ENCODE peak calls at places on chromosome 1, in six cellular contexts. R, J, P, N, W and E are unnamed samples.

GRCh38 chr1:158028956-158029355 is 35.5 kb downstream of the KIRREL1 start:
- DNase-seq in R (no peak), J (no peak), P (no peak), N (no peak), W (no peak), E (no peak)

GRCh38 chr1:21868941-21869454 is 56.9 kb downstream of the LDLRAD2 start:
- DNase-seq in R (no peak), J (no peak), P (no peak), N (no peak), W (no peak), E (no peak)

GRCh38 chr1:56557746-56558145 is 21.6 kb downstream of the PLPP3 start:
- DNase-seq in R (no peak), J (no peak), P (no peak), N (no peak), W (no peak), E (no peak)

GRCh38 chr1:143497374-143497747 is 474.4 kb downstream of the FAM72C start:
- DNase-seq in R (no peak), J (no peak), P (no peak), N (no peak), W (no peak), E (no peak)

GRCh38 chr1:186536272-186536905 is 75.5 kb upstream of the PDC start:
- DNase-seq in R (no peak), J (no peak), P (no peak), N (no peak), W (no peak), E (no peak)

GRCh38 chr1:18166341-18166740 is 58.7 kb downstream of the IGSF21 start:
- DNase-seq in R (peak; percentile 63), J (no peak), P (no peak), N (no peak), W (no peak), E (no peak)

GRCh38 chr1:153345187-153346066 is 3.2 kb downstream of the PGLYRP4 start:
- DNase-seq in R (no peak), J (no peak), P (no peak), N (no peak), W (no peak), E (no peak)

GRCh38 chr1:203544485-203544884 is 50.5 kb downstream of the OPTC start:
- DNase-seq in R (no peak), J (no peak), P (no peak), N (no peak), W (no peak), E (no peak)

GRCh38 chr1:173175514-173176146 is 31.5 kb downstream of the TNFSF4 start:
- DNase-seq in R (peak; percentile 17), J (no peak), P (no peak), N (no peak), W (no peak), E (no peak)

GRCh38 chr1:204837440-204838084 is 33.1 kb upstream of the NFASC start:
- DNase-seq in R (peak; percentile 58), J (no peak), P (no peak), N (peak; percentile 92), W (no peak), E (peak; percentile 13)

GRCh38 chr1:46401964-46402626 is 8.0 kb downstream of the FAAH start:
- DNase-seq in R (peak; percentile 67), J (peak; percentile 76), P (peak; percentile 77), N (no peak), W (no peak), E (no peak)

GRCh38 chr1:26861889-26862371 is 1.0 kb upstream of the SFN start:
- DNase-seq in R (no peak), J (no peak), P (no peak), N (no peak), W (no peak), E (no peak)

GRCh38 chr1:98468111-98468717 is 193.3 kb upstream of the SNX7 start:
- DNase-seq in R (no peak), J (no peak), P (no peak), N (peak; percentile 53), W (no peak), E (peak; percentile 17)

GRCh38 chr1:94854458-94855306 is 34.5 kb downstream of the SLC44A3 start:
- DNase-seq in R (peak; percentile 94), J (peak; percentile 92), P (peak; percentile 92), N (peak; percentile 90), W (peak; percentile 58), E (peak; percentile 88)

GRCh38 chr1:29237906-29238600 is 1.7 kb downstream of the PTPRU start:
- DNase-seq in R (peak; percentile 56), J (peak; percentile 55), P (peak; percentile 63), N (peak; percentile 54), W (no peak), E (no peak)

GRCh38 chr1:211912064-211912463 is 81.5 kb upstream of the LPGAT1 start:
- DNase-seq in R (no peak), J (no peak), P (no peak), N (no peak), W (no peak), E (no peak)

GRCh38 chr1:86423873-86424272 is at the start of gene CLCA2:
- DNase-seq in R (no peak), J (no peak), P (no peak), N (no peak), W (no peak), E (no peak)

GRCh38 chr1:199335496-199335895 is 692.0 kb upstream of the NR5A2 start:
- DNase-seq in R (no peak), J (no peak), P (no peak), N (no peak), W (no peak), E (no peak)

GRCh38 chr1:59502009-59502691 is 205.3 kb downstream of the FGGY start:
- DNase-seq in R (no peak), J (no peak), P (no peak), N (no peak), W (no peak), E (no peak)

GRCh38 chr1:183349201-183349711 is 68.9 kb downstream of the NMNAT2 start:
- DNase-seq in R (peak; percentile 49), J (no peak), P (no peak), N (peak; percentile 43), W (no peak), E (no peak)

GRCh38 chr1:183185941-183186490 is at the start of gene LAMC2:
- DNase-seq in R (peak; percentile 61), J (no peak), P (no peak), N (peak; percentile 62), W (no peak), E (peak; percentile 41)

GRCh38 chr1:64320470-64320869 is 117.0 kb downstream of the UBE2U start:
- DNase-seq in R (no peak), J (no peak), P (no peak), N (no peak), W (no peak), E (no peak)

GRCh38 chr1:209860293-209860881 is 32.6 kb downstream of the UTP25 start:
- DNase-seq in R (peak; percentile 93), J (peak; percentile 70), P (peak; percentile 71), N (peak; percentile 91), W (peak; percentile 45), E (peak; percentile 83)

GRCh38 chr1:54879872-54880271 is 7.1 kb downstream of the DHCR24 start:
- DNase-seq in R (no peak), J (no peak), P (no peak), N (no peak), W (no peak), E (no peak)

GRCh38 chr1:54884768-54885167 is 2.2 kb downstream of the DHCR24 start:
- DNase-seq in R (no peak), J (no peak), P (no peak), N (no peak), W (no peak), E (no peak)

GRCh38 chr1:54883349-54884102 is 3.5 kb downstream of the DHCR24 start:
- DNase-seq in R (no peak), J (peak; percentile 29), P (no peak), N (no peak), W (no peak), E (no peak)

GRCh38 chr1:54884135-54884586 is 2.8 kb downstream of the DHCR24 start:
- DNase-seq in R (no peak), J (no peak), P (no peak), N (no peak), W (no peak), E (no peak)

GRCh38 chr1:54882483-54882882 is 4.5 kb downstream of the DHCR24 start:
- DNase-seq in R (no peak), J (no peak), P (no peak), N (no peak), W (no peak), E (no peak)
- H3K4me3 ChIP-seq in R (no peak overlapping the region), J (no peak overlapping the region), P (no peak overlapping the region), N (no peak overlapping the region), W (no peak overlapping the region), E (no peak overlapping the region)

DNA sequence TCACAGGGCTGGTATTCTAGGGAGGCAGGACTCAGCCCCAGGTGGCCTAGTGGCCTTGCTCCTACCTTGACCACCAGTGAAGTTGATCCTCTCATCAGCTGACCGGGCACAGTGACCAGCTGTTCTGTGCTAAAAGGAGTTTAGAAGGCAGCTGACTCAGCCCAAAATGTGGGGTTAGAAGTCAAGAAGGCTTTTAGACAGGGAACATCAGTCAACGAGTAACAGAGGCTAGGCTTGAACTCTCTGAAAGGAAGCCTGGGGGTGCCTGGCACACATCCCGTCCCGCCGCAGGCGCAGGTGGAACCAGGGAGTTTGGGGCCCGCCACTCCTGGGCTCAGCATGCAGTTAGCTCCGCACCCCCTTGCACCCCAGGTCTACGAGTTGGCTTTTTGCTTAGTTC is 114.9 kb upstream of the SLC45A1 start:
- DNase-seq in R (no peak), J (no peak), P (no peak), N (no peak), W (no peak), E (no peak)
- H3K4me1 ChIP-seq in R (peaks cover 15% of the 10 kb centered on the region), J (peaks cover 51% of the 10 kb centered on the region), P (peaks cover 30% of the 10 kb centered on the region), N (peaks cover 16% of the 10 kb centered on the region), W (no peaks in the 10 kb centered on the region), E (no peaks in the 10 kb centered on the region)

DNA sequence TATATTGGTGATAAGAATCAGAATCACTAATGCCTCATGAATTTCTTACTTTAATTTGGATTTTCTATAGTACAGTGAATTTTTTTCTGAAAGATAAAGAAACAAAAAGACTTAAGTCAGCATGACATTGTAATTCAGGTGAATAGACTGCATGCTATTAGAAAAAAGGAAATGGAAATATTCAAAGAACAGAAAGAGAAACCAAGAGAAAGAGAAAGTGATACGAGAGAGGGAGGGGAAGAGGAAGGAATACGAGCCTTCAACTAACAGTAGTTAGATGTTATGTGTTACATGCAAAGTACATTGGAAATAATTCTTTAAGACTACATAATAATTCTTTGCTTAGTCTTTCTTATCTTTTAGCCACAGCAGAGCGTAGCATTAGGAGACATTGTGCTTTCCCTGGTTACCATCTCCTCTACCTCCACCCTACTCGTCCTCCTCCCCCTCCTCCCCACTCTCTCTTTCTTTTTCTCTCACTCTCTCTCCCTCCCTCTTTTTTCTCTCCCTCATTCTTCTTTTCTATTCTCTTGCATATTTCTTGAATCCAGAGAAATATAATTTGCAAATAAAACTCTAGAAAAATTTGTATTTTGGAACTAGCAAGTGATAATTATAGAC is 46.4 kb upstream of the ADGRL4 start:
- DNase-seq in R (no peak), J (no peak), P (no peak), N (no peak), W (no peak), E (no peak)
- H3K27ac ChIP-seq in R (no peak overlapping the region), J (no peak overlapping the region), P (no peak overlapping the region), N (no peak overlapping the region), W (no peak overlapping the region), E (no peak overlapping the region)

DNA sequence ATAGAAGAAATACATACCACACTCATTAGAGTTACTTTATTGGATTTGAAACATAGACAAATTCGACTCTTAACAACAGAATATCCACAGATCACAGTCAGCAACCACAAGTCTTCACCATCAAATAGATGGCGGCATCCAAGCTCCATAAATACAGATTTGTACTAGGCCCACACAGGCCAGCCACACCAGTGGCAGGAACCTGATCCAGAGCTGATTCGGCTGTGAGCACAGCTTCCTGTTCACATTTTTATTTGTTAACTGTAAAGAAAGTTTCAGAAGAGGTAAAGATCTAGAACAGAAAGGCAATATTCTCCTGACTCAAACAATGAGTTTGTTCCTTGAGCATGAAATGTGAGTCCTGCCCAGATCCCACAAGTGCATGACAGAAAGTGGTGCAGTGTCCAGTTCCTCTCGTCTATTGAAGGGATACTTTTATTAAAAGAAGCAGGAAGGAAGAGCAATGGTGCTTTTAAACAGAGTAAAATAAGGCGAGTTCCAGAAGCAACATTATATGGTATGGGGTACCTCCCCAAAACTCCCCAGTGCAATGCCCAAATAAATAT is 205.8 kb downstream of the SLC45A1 start:
- DNase-seq in R (no peak), J (no peak), P (no peak), N (no peak), W (no peak), E (peak; percentile 71)
- H3K4me3 ChIP-seq in R (no peak overlapping the region), J (peak overlapping the region; percentile 4), P (no peak overlapping the region), N (no peak overlapping the region), W (peak overlapping the region; percentile 2), E (peak overlapping the region; percentile 77)